ENCODE peak calls at places on chromosomes 6 and 20, in eight cellular contexts. I, C, L, F, T, W, V and P are unnamed samples. For H3K4me1, the result is how much of the 10 kb centered on the place peaks cover.

GRCh38 chr6:164693934-164694333 is 615.5 kb downstream of the C6orf118 start:
- DNase-seq in I (no peak), C (no peak), L (no peak), F (no peak), T (peak), W (no peak), V (no peak), P (no peak)

GRCh38 chr6:73131706-73132105 is 93.6 kb downstream of the KHDC1L start:
- DNase-seq in I (peak), C (no peak), L (no peak), F (no peak), T (no peak), W (no peak), V (no peak), P (no peak)

GRCh38 chr20:39660965-39661364 is 698.8 kb downstream of the DHX35 start:
- DNase-seq in I (peak), C (no peak), L (no peak), F (no peak), T (no peak), W (no peak), V (no peak), P (no peak)

GRCh38 chr6:18178959-18179358 is 23.7 kb downstream of the KDM1B start:
- DNase-seq in I (no peak), C (no peak), L (no peak), F (no peak), T (no peak), W (no peak), V (no peak), P (no peak)

GRCh38 chr6:111805511-111806181 is 67.6 kb downstream of the FYN start:
- DNase-seq in I (peak), C (peak), L (no peak), F (no peak), T (no peak), W (no peak), V (no peak), P (no peak)

GRCh38 chr6:21115111-21115510 is 478.4 kb upstream of the SOX4 start:
- DNase-seq in I (peak), C (no peak), L (no peak), F (no peak), T (peak), W (no peak), V (no peak), P (peak)

GRCh38 chr6:108133594-108134179 is 32.1 kb upstream of the NR2E1 start:
- DNase-seq in I (peak), C (no peak), L (peak), F (peak), T (peak), W (peak), V (peak), P (peak)

GRCh38 chr20:46636981-46637860 is 14.0 kb downstream of the SLC13A3 start:
- DNase-seq in I (no peak), C (no peak), L (no peak), F (no peak), T (no peak), W (no peak), V (no peak), P (no peak)

GRCh38 chr20:21147593-21147992 is 21.7 kb downstream of the KIZ start:
- DNase-seq in I (peak), C (no peak), L (no peak), F (no peak), T (no peak), W (no peak), V (no peak), P (no peak)

GRCh38 chr6:94323853-94324252 is 904.5 kb upstream of the EPHA7 start:
- DNase-seq in I (no peak), C (no peak), L (no peak), F (no peak), T (no peak), W (no peak), V (no peak), P (peak)

GRCh38 chr6:16059496-16059895 is 69.4 kb upstream of the MYLIP start:
- DNase-seq in I (no peak), C (no peak), L (no peak), F (no peak), T (no peak), W (no peak), V (no peak), P (no peak)

GRCh38 chr20:57038608-57039440 is 227.6 kb downstream of the BMP7 start:
- DNase-seq in I (peak), C (no peak), L (no peak), F (no peak), T (no peak), W (no peak), V (no peak), P (no peak)

GRCh38 chr20:38278763-38279162 is 18.2 kb upstream of the KIAA1755 start:
- DNase-seq in I (no peak), C (no peak), L (no peak), F (no peak), T (no peak), W (no peak), V (no peak), P (no peak)

GRCh38 chr20:50320910-50321796 is 130.5 kb downstream of the CEBPB start:
- DNase-seq in I (peak), C (no peak), L (peak), F (peak), T (peak), W (peak), V (peak), P (peak)

GRCh38 chr6:138815797-138816528 is 20.1 kb downstream of the ECT2L start:
- DNase-seq in I (peak), C (peak), L (no peak), F (no peak), T (no peak), W (no peak), V (no peak), P (no peak)

GRCh38 chr20:61173966-61174725 is 77.9 kb upstream of the CDH4 start:
- DNase-seq in I (peak), C (no peak), L (no peak), F (no peak), T (no peak), W (no peak), V (no peak), P (no peak)

GRCh38 chr20:8631271-8631670 is 437.6 kb upstream of the PLCB4 start:
- DNase-seq in I (peak), C (no peak), L (no peak), F (no peak), T (no peak), W (no peak), V (no peak), P (no peak)

GRCh38 chr20:309306-309840 is 12.0 kb downstream of the ZCCHC3 start:
- DNase-seq in I (peak), C (no peak), L (no peak), F (no peak), T (no peak), W (no peak), V (no peak), P (no peak)

GRCh38 chr20:62696431-62696957 is 12.1 kb upstream of the NTSR1 start:
- DNase-seq in I (no peak), C (no peak), L (no peak), F (no peak), T (no peak), W (no peak), V (no peak), P (no peak)

GRCh38 chr20:40262219-40262618 is 426.8 kb downstream of the MAFB start:
- DNase-seq in I (no peak), C (no peak), L (no peak), F (no peak), T (no peak), W (no peak), V (no peak), P (no peak)

GRCh38 chr20:22586645-22587310 is 2.4 kb upstream of the FOXA2 start:
- DNase-seq in I (peak), C (no peak), L (no peak), F (no peak), T (no peak), W (peak), V (peak), P (peak)

GRCh38 chr6:141658721-141659120 is 474.0 kb upstream of the GJE1 start:
- DNase-seq in I (no peak), C (no peak), L (no peak), F (no peak), T (no peak), W (no peak), V (no peak), P (no peak)

GRCh38 chr6:53898026-53898795 is 103.4 kb downstream of the LRRC1 start:
- DNase-seq in I (peak), C (no peak), L (no peak), F (no peak), T (no peak), W (no peak), V (no peak), P (no peak)

GRCh38 chr6:1596088-1596852 is 13.4 kb upstream of the FOXC1 start:
- DNase-seq in I (peak), C (peak), L (no peak), F (no peak), T (peak), W (peak), V (peak), P (peak)

GRCh38 chr6:111533087-111533784 is 50.2 kb upstream of the REV3L start:
- DNase-seq in I (no peak), C (no peak), L (no peak), F (no peak), T (no peak), W (no peak), V (no peak), P (peak)

GRCh38 chr6:90701146-90701781 is 114.4 kb upstream of the MAP3K7 start:
- DNase-seq in I (no peak), C (peak), L (no peak), F (no peak), T (no peak), W (no peak), V (no peak), P (no peak)

GRCh38 chr20:16049478-16050093 is 523.7 kb downstream of the KIF16B start:
- DNase-seq in I (no peak), C (no peak), L (no peak), F (no peak), T (no peak), W (no peak), V (no peak), P (no peak)

GRCh38 chr6:85049282-85049681 is 284.9 kb upstream of the TBX18 start:
- DNase-seq in I (no peak), C (no peak), L (no peak), F (no peak), T (no peak), W (no peak), V (no peak), P (no peak)

GRCh38 chr6:70280462-70280861 is 22.4 kb downstream of the COL9A1 start:
- DNase-seq in I (no peak), C (no peak), L (no peak), F (no peak), T (no peak), W (no peak), V (peak), P (no peak)

GRCh38 chr6:10947966-10948365 is 61.1 kb downstream of the SYCP2L start:
- DNase-seq in I (no peak), C (no peak), L (no peak), F (no peak), T (no peak), W (no peak), V (no peak), P (no peak)

GRCh38 chr6:65924411-65924810 is 217.4 kb upstream of the EYS start:
- DNase-seq in I (no peak), C (no peak), L (no peak), F (no peak), T (no peak), W (no peak), V (no peak), P (no peak)

GRCh38 chr6:170225852-170226417 is 64.9 kb downstream of the DLL1 start:
- DNase-seq in I (no peak), C (no peak), L (no peak), F (peak), T (no peak), W (no peak), V (no peak), P (no peak)

GRCh38 chr6:127164555-127164954 is 46.1 kb downstream of the RSPO3 start:
- DNase-seq in I (no peak), C (no peak), L (no peak), F (no peak), T (no peak), W (no peak), V (no peak), P (no peak)

GRCh38 chr6:26043389-26044139 is 43.7 kb upstream of the HFE start:
- DNase-seq in I (peak), C (peak), L (peak), F (peak), T (peak), W (peak), V (peak), P (peak)

GRCh38 chr6:79621579-79621978 is 9.6 kb upstream of the SH3BGRL2 start:
- DNase-seq in I (no peak), C (no peak), L (no peak), F (no peak), T (no peak), W (no peak), V (no peak), P (no peak)

GRCh38 chr20:56575961-56576360 is 42.9 kb downstream of the FAM209B start:
- DNase-seq in I (no peak), C (no peak), L (no peak), F (no peak), T (no peak), W (no peak), V (no peak), P (no peak)

GRCh38 chr20:63552481-63553249 is 1.3 kb upstream of the FNDC11 start:
- DNase-seq in I (no peak), C (peak), L (no peak), F (no peak), T (no peak), W (no peak), V (no peak), P (no peak)

GRCh38 chr20:25459916-25460590 is 52.6 kb downstream of the GINS1 start:
- DNase-seq in I (no peak), C (no peak), L (no peak), F (no peak), T (no peak), W (no peak), V (no peak), P (no peak)

GRCh38 chr20:25461766-25462165 is 54.3 kb downstream of the GINS1 start:
- DNase-seq in I (no peak), C (no peak), L (peak), F (no peak), T (peak), W (no peak), V (no peak), P (no peak)

GRCh38 chr20:25462166-25462565 is 54.7 kb downstream of the GINS1 start:
- DNase-seq in I (no peak), C (no peak), L (no peak), F (no peak), T (no peak), W (no peak), V (no peak), P (no peak)

GRCh38 chr20:25460591-25461280 is 53.3 kb downstream of the GINS1 start:
- DNase-seq in I (no peak), C (no peak), L (no peak), F (no peak), T (no peak), W (no peak), V (no peak), P (no peak)

DNA sequence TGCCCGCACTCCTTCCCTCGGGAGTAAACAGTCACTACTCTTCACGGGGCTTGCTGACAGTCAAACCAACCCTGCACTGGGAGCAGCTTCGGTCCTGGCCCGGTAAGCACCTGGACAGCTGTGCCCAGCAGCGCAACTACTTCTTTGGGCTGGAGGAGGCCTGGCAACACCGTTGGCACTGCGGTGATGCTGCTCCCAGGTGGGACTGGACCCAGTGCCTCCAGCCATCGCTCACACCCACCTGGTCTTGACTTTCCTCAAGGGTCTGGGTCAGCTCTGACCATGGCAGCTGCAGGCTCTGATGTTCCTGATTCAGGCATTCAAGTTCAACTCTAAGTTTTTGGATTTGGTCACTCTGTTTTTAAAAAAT is 53.8 kb downstream of the GINS1 start:
- DNase-seq in I (no peak), C (no peak), L (no peak), F (no peak), T (no peak), W (no peak), V (no peak), P (no peak)
- H3K4me1 ChIP-seq in I (under half), C (under half), L (under half), F (under half), T (under half), W (under half), V (under half), P (under half)

GRCh38 chr6:12345694-12346058 is 55.5 kb downstream of the EDN1 start:
- DNase-seq in I (no peak), C (no peak), L (no peak), F (no peak), T (no peak), W (no peak), V (no peak), P (no peak)
- H3K4me1 ChIP-seq in I (under half), C (under half), L (under half), F (under half), T (under half), W (under half), V (half or more), P (under half)

DNA sequence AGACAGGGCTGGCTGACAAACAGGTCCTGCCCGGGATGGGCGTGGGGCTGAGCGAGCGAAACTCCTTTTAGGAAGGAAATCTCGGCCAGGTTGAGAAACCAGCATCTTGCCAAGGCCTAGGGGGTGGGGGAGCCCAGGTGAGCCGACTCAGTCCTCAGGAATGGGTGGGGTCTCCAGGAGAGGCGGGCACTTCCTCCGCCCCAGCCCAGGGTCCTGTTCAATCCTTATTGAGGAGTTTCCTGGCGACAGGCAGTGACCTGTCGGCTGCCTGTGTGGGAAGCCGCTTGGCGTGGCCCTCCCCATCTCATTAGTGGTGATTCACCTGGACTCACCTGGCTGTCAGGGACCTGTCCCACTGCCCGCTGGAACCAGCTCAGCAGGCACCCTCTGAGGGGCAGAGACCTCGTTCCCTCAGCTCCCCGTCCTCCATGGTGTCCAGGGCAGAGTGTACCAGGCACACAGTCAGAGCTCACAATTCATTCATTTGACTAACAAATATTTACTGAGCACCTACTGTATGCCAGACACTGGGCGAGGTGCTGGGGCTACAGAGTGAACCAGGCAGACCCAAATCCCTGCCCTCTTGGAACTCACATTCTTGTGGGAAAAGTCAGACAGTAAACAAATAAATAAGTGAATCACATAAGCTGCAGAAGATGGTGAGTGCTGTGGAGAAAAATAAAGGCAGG is 51.1 kb downstream of the FGD2 start:
- DNase-seq in I (peak), C (no peak), L (no peak), F (no peak), T (no peak), W (no peak), V (no peak), P (no peak)
- H3K4me1 ChIP-seq in I (under half), C (under half), L (under half), F (under half), T (under half), W (under half), V (under half), P (under half)

DNA sequence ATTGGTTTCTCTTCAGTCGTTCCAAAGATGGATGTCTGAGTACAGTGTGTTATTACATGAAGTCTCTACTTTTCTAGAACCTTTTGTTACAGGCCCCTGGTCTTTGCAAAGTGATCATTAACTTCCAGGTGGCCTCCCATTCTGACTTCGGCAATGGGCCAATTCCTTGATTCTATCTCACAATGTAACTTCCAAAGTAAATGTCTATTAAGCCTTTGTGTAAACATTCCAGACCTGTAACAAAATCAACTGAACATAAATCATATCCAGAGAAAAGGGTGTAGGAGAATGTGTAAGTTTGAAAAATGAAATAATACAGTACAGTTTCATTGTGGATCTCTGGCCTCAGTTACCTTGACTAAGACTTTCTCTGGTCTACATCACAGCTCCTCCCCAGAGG is 187.8 kb upstream of the JAG1 start:
- DNase-seq in I (no peak), C (no peak), L (no peak), F (no peak), T (no peak), W (no peak), V (peak), P (no peak)
- H3K4me1 ChIP-seq in I (under half), C (under half), L (under half), F (under half), T (under half), W (under half), V (half or more), P (under half)